ENCODE peak calls at places on chromosomes 11 and 22, in nine cellular contexts. A, Z, X, D, C, B, Y, F and Q are unnamed samples.

GRCh38 chr11:128201801-128202200 is 385.6 kb downstream of the ETS1 start:
- DNase-seq in A (no peak), Z (no peak), X (no peak), D (no peak), C (no peak), B (no peak), Y (no peak), F (no peak), Q (no peak)

GRCh38 chr11:43969543-43969942 is 27.1 kb downstream of the C11orf96 start:
- DNase-seq in A (peak), Z (no peak), X (no peak), D (peak), C (no peak), B (no peak), Y (no peak), F (no peak), Q (no peak)

GRCh38 chr11:70763606-70764005 is 365.3 kb downstream of the CTTN start:
- DNase-seq in A (no peak), Z (peak), X (no peak), D (no peak), C (no peak), B (no peak), Y (peak), F (no peak), Q (no peak)

GRCh38 chr11:43555811-43556210 is 124.7 kb upstream of the HSD17B12 start:
- DNase-seq in A (peak), Z (no peak), X (no peak), D (no peak), C (no peak), B (no peak), Y (no peak), F (no peak), Q (no peak)

GRCh38 chr11:97937501-97937900 is 1083.2 kb upstream of the CNTN5 start:
- DNase-seq in A (no peak), Z (peak), X (no peak), D (no peak), C (no peak), B (no peak), Y (no peak), F (no peak), Q (no peak)

GRCh38 chr11:116927163-116927772 is 89.8 kb upstream of the APOA1 start:
- DNase-seq in A (peak), Z (no peak), X (no peak), D (no peak), C (no peak), B (no peak), Y (no peak), F (peak), Q (no peak)

GRCh38 chr11:121645596-121645995 is 192.8 kb upstream of the SORL1-AS1 start:
- DNase-seq in A (no peak), Z (no peak), X (no peak), D (no peak), C (no peak), B (no peak), Y (no peak), F (no peak), Q (no peak)

GRCh38 chr11:26201411-26201810 is 130.5 kb upstream of the ANO3 start:
- DNase-seq in A (no peak), Z (no peak), X (no peak), D (no peak), C (no peak), B (no peak), Y (peak), F (no peak), Q (no peak)

GRCh38 chr11:19861171-19861570 is 148.5 kb downstream of the NAV2 start:
- DNase-seq in A (no peak), Z (no peak), X (no peak), D (no peak), C (no peak), B (no peak), Y (no peak), F (no peak), Q (no peak)

GRCh38 chr11:92941676-92942571 is 27.5 kb upstream of the MTNR1B start:
- DNase-seq in A (peak), Z (no peak), X (no peak), D (no peak), C (no peak), B (peak), Y (peak), F (no peak), Q (peak)

GRCh38 chr22:35629406-35630234 is 12.5 kb upstream of the MB start:
- DNase-seq in A (peak), Z (peak), X (no peak), D (peak), C (no peak), B (peak), Y (peak), F (no peak), Q (peak)

GRCh38 chr11:30564994-30565393 is 21.2 kb downstream of the MPPED2 start:
- DNase-seq in A (no peak), Z (no peak), X (no peak), D (no peak), C (no peak), B (no peak), Y (no peak), F (no peak), Q (no peak)

DNA sequence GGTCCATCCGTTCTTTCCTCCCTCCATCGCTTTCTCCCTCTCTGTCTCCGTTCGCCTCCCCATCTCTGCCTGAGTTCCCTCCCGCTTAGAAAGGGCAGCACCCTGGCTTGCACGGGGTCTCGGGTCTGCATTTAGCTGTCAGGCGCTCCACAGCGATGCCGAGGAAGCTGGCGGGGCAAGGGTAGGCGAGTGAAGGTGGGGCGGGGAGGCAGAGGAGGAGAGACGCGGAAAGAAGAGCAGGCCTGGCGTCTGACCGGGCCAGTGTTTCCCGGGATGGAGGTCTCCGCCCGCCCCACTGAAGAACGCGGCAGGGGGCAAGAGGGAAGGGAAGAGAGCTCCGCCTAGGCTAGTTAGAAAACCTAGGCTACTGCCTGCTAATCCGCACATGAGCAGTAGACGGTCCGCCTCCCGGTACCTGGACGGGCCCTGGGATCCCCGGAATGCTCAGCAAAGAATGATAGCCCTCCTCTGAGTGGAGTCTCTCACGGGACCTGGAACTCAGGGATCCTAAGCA is 3922.5 kb upstream of the OR11H1 start:
- DNase-seq in A (no peak), Z (no peak), X (peak), D (no peak), C (no peak), B (no peak), Y (no peak), F (no peak), Q (no peak)
- TF ChIP-seq CTCF in A (no peak), Z (no peak), X (no peak), D (no peak), C (no peak), B (no peak), Y (no peak), F (no peak), Q (no peak)

GRCh38 chr22:44985906-44986527 is 23.8 kb downstream of the PHF21B start:
- DNase-seq in A (no peak), Z (no peak), X (no peak), D (no peak), C (no peak), B (no peak), Y (no peak), F (no peak), Q (no peak)

GRCh38 chr22:44990810-44991209 is 19.0 kb downstream of the PHF21B start:
- DNase-seq in A (no peak), Z (no peak), X (no peak), D (no peak), C (no peak), B (no peak), Y (no peak), F (no peak), Q (no peak)

GRCh38 chr22:44990328-44990727 is 19.5 kb downstream of the PHF21B start:
- DNase-seq in A (no peak), Z (no peak), X (no peak), D (no peak), C (no peak), B (no peak), Y (no peak), F (no peak), Q (no peak)

GRCh38 chr22:44991218-44991617 is 18.6 kb downstream of the PHF21B start:
- DNase-seq in A (no peak), Z (no peak), X (no peak), D (no peak), C (no peak), B (no peak), Y (no peak), F (no peak), Q (no peak)

DNA sequence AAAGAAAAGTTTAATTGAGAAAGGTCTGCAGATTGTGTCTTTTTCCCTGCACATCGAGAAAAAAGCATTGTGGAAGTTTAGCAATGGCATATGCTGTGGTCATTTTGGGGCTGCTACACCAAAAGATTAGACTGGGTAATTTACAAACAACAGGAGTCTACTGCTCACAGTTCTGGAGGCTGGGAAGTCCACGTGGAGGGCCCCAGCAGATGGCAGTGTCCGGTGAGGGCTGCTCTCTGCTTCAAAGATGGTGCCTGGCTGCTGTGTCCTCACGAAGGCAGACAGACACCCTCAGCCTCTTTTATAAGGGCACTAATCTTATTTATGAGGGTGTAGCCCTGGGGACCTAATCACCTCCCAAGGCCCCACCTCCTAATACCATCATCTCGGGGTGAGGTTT is 21.1 kb downstream of the PHF21B start:
- DNase-seq in A (no peak), Z (no peak), X (no peak), D (no peak), C (no peak), B (no peak), Y (no peak), F (no peak), Q (no peak)
- TF ChIP-seq CTCF in A (no peak), Z (peak), X (no peak), D (no peak), C (peak), B (no peak), Y (peak), F (no peak), Q (no peak)

DNA sequence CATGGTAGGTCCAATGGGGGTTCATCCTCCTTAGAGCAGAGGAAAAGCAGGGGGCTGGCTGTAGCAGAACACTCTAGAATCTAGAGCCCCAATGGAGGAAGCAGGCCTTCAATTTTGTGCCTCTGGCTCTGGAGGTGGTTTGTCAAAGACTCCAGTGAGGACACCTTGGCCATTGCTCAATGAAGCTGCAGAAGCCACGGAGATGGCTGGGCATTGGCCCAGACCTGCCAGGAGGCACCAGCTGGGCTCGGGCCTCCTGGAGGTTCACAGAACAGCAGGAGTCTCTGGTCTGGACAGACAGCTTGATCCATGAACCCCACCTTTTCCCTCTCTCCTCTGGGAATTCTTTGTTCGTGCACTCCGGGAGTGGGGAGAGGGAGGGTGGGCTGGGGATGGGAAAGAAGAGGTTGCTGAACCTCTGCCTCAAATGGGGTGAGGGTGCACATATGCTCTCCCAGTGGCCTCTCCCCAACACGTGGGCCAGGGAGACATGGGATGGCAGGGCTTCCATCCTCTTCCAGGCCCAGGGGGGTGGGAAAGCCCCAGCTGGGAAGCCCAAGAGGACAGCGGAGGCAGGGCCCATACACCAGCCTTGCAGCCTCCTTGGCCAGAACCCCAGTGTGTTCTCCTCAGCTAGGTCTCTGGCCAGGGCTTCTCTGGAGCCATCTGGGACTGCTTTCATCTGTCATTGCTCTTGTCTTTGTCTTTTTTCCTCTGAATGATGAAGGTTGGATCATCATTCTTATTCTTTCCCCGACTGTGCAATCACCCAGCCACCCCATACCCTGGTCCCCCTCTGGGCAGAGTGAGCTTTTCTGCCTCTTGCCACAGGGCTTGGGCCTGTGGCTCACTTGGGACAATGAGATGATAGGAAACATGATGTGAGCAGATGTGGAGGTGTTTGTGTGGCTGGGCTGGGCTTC is 1019.4 kb downstream of the BRD1 start:
- DNase-seq in A (no peak), Z (no peak), X (no peak), D (no peak), C (no peak), B (no peak), Y (no peak), F (no peak), Q (no peak)
- TF ChIP-seq CTCF in A (no peak), Z (no peak), X (no peak), D (no peak), C (no peak), B (no peak), Y (no peak), F (no peak), Q (no peak)

GRCh38 chr11:32071811-32072210 is 19.1 kb upstream of the RCN1 start:
- DNase-seq in A (peak), Z (peak), X (no peak), D (no peak), C (no peak), B (no peak), Y (peak), F (peak), Q (no peak)
- TF ChIP-seq CTCF in A (peak), Z (peak), X (peak), D (no peak), C (peak), B (no peak), Y (peak), F (peak), Q (no peak)